ENCODE peak calls at places on chromosome 5, in eight cellular contexts. One of them, this sample, is unnamed.
A peak's percentile ranks its signal among the peaks of the same experiment; 100 is the strongest.

GRCh38 chr5:132812949-132813598 is at the start of gene SOWAHA:
- DNase-seq in astrocyte: no peak
- DNase-seq in stimulated activated CD8-positive, alpha-beta memory T cell treated with anti-CD3 and anti-CD28 coated beads, Interleukin-15, amount 100 ng/mL, for 24 hours: no peak
- DNase-seq in MCF 10A: no peak
- DNase-seq in iPS-NIHi11: peak; percentile 75
- DNase-seq in neural crest cell: no peak
- DNase-seq in renal cortical epithelial cell: no peak
- DNase-seq in CMK: no peak
- DNase-seq in this sample: peak; percentile 41

GRCh38 chr5:97906135-97906534 is 723.1 kb upstream of the RIOK2 start:
- DNase-seq in astrocyte: no peak
- DNase-seq in stimulated activated CD8-positive, alpha-beta memory T cell treated with anti-CD3 and anti-CD28 coated beads, Interleukin-15, amount 100 ng/mL, for 24 hours: no peak
- DNase-seq in MCF 10A: no peak
- DNase-seq in iPS-NIHi11: peak; percentile 11
- DNase-seq in neural crest cell: no peak
- DNase-seq in renal cortical epithelial cell: no peak
- DNase-seq in CMK: no peak
- DNase-seq in this sample: no peak

GRCh38 chr5:179303801-179304200 is 41.5 kb downstream of the ADAMTS2 start:
- DNase-seq in astrocyte: no peak
- DNase-seq in stimulated activated CD8-positive, alpha-beta memory T cell treated with anti-CD3 and anti-CD28 coated beads, Interleukin-15, amount 100 ng/mL, for 24 hours: no peak
- DNase-seq in MCF 10A: no peak
- DNase-seq in iPS-NIHi11: no peak
- DNase-seq in neural crest cell: no peak
- DNase-seq in renal cortical epithelial cell: no peak
- DNase-seq in CMK: no peak
- DNase-seq in this sample: no peak

GRCh38 chr5:179194941-179195381 is 134.8 kb downstream of the ZNF354C start:
- DNase-seq in astrocyte: no peak
- DNase-seq in stimulated activated CD8-positive, alpha-beta memory T cell treated with anti-CD3 and anti-CD28 coated beads, Interleukin-15, amount 100 ng/mL, for 24 hours: no peak
- DNase-seq in MCF 10A: no peak
- DNase-seq in iPS-NIHi11: no peak
- DNase-seq in neural crest cell: no peak
- DNase-seq in renal cortical epithelial cell: no peak
- DNase-seq in CMK: no peak
- DNase-seq in this sample: no peak

GRCh38 chr5:72648511-72648910 is 141.3 kb upstream of the ZNF366 start:
- DNase-seq in astrocyte: no peak
- DNase-seq in stimulated activated CD8-positive, alpha-beta memory T cell treated with anti-CD3 and anti-CD28 coated beads, Interleukin-15, amount 100 ng/mL, for 24 hours: no peak
- DNase-seq in MCF 10A: peak; percentile 50
- DNase-seq in iPS-NIHi11: no peak
- DNase-seq in neural crest cell: no peak
- DNase-seq in renal cortical epithelial cell: no peak
- DNase-seq in CMK: no peak
- DNase-seq in this sample: no peak

GRCh38 chr5:179265529-179266290 is 79.6 kb downstream of the ADAMTS2 start:
- DNase-seq in astrocyte: peak; percentile 97
- DNase-seq in stimulated activated CD8-positive, alpha-beta memory T cell treated with anti-CD3 and anti-CD28 coated beads, Interleukin-15, amount 100 ng/mL, for 24 hours: no peak
- DNase-seq in MCF 10A: peak; percentile 75
- DNase-seq in iPS-NIHi11: peak; percentile 73
- DNase-seq in neural crest cell: no peak
- DNase-seq in renal cortical epithelial cell: peak; percentile 80
- DNase-seq in CMK: no peak
- DNase-seq in this sample: no peak

GRCh38 chr5:1118738-1119137 is 6.9 kb upstream of the SLC12A7 start:
- DNase-seq in astrocyte: no peak
- DNase-seq in stimulated activated CD8-positive, alpha-beta memory T cell treated with anti-CD3 and anti-CD28 coated beads, Interleukin-15, amount 100 ng/mL, for 24 hours: no peak
- DNase-seq in MCF 10A: no peak
- DNase-seq in iPS-NIHi11: peak; percentile 65
- DNase-seq in neural crest cell: no peak
- DNase-seq in renal cortical epithelial cell: no peak
- DNase-seq in CMK: no peak
- DNase-seq in this sample: no peak

GRCh38 chr5:97797994-97798451 is 615.0 kb upstream of the RIOK2 start:
- DNase-seq in astrocyte: peak; percentile 31
- DNase-seq in stimulated activated CD8-positive, alpha-beta memory T cell treated with anti-CD3 and anti-CD28 coated beads, Interleukin-15, amount 100 ng/mL, for 24 hours: no peak
- DNase-seq in MCF 10A: no peak
- DNase-seq in iPS-NIHi11: no peak
- DNase-seq in neural crest cell: no peak
- DNase-seq in renal cortical epithelial cell: peak; percentile 56
- DNase-seq in CMK: no peak
- DNase-seq in this sample: no peak

GRCh38 chr5:306011-306805 is 15.3 kb upstream of the AHRR start:
- DNase-seq in astrocyte: no peak
- DNase-seq in stimulated activated CD8-positive, alpha-beta memory T cell treated with anti-CD3 and anti-CD28 coated beads, Interleukin-15, amount 100 ng/mL, for 24 hours: no peak
- DNase-seq in MCF 10A: no peak
- DNase-seq in iPS-NIHi11: no peak
- DNase-seq in neural crest cell: no peak
- DNase-seq in renal cortical epithelial cell: no peak
- DNase-seq in CMK: no peak
- DNase-seq in this sample: no peak

GRCh38 chr5:93158841-93159240 is 422.2 kb downstream of the NR2F1-AS1 start:
- DNase-seq in astrocyte: peak; percentile 51
- DNase-seq in stimulated activated CD8-positive, alpha-beta memory T cell treated with anti-CD3 and anti-CD28 coated beads, Interleukin-15, amount 100 ng/mL, for 24 hours: no peak
- DNase-seq in MCF 10A: no peak
- DNase-seq in iPS-NIHi11: no peak
- DNase-seq in neural crest cell: no peak
- DNase-seq in renal cortical epithelial cell: no peak
- DNase-seq in CMK: no peak
- DNase-seq in this sample: no peak

GRCh38 chr5:96297290-96297689 is 135.8 kb downstream of the PCSK1 start:
- DNase-seq in astrocyte: peak; percentile 93
- DNase-seq in stimulated activated CD8-positive, alpha-beta memory T cell treated with anti-CD3 and anti-CD28 coated beads, Interleukin-15, amount 100 ng/mL, for 24 hours: no peak
- DNase-seq in MCF 10A: peak; percentile 27
- DNase-seq in iPS-NIHi11: no peak
- DNase-seq in neural crest cell: no peak
- DNase-seq in renal cortical epithelial cell: peak; percentile 35
- DNase-seq in CMK: no peak
- DNase-seq in this sample: no peak

GRCh38 chr5:80078921-80079320 is 43.8 kb downstream of the THBS4 start:
- DNase-seq in astrocyte: no peak
- DNase-seq in stimulated activated CD8-positive, alpha-beta memory T cell treated with anti-CD3 and anti-CD28 coated beads, Interleukin-15, amount 100 ng/mL, for 24 hours: no peak
- DNase-seq in MCF 10A: no peak
- DNase-seq in iPS-NIHi11: no peak
- DNase-seq in neural crest cell: no peak
- DNase-seq in renal cortical epithelial cell: no peak
- DNase-seq in CMK: no peak
- DNase-seq in this sample: no peak

GRCh38 chr5:150320048-150320555 is 17.4 kb upstream of the ARSI start:
- DNase-seq in astrocyte: peak; percentile 89
- DNase-seq in stimulated activated CD8-positive, alpha-beta memory T cell treated with anti-CD3 and anti-CD28 coated beads, Interleukin-15, amount 100 ng/mL, for 24 hours: no peak
- DNase-seq in MCF 10A: peak; percentile 98
- DNase-seq in iPS-NIHi11: peak; percentile 37
- DNase-seq in neural crest cell: no peak
- DNase-seq in renal cortical epithelial cell: peak; percentile 99
- DNase-seq in CMK: no peak
- DNase-seq in this sample: peak; percentile 68

GRCh38 chr5:113663879-113664278 is 150.4 kb downstream of the YTHDC2 start:
- DNase-seq in astrocyte: no peak
- DNase-seq in stimulated activated CD8-positive, alpha-beta memory T cell treated with anti-CD3 and anti-CD28 coated beads, Interleukin-15, amount 100 ng/mL, for 24 hours: no peak
- DNase-seq in MCF 10A: peak; percentile 79
- DNase-seq in iPS-NIHi11: peak; percentile 45
- DNase-seq in neural crest cell: peak; percentile 22
- DNase-seq in renal cortical epithelial cell: peak; percentile 18
- DNase-seq in CMK: no peak
- DNase-seq in this sample: peak; percentile 6

GRCh38 chr5:154365823-154366222 is 80.0 kb upstream of the SAP30L start:
- DNase-seq in astrocyte: peak; percentile 41
- DNase-seq in stimulated activated CD8-positive, alpha-beta memory T cell treated with anti-CD3 and anti-CD28 coated beads, Interleukin-15, amount 100 ng/mL, for 24 hours: no peak
- DNase-seq in MCF 10A: peak; percentile 46
- DNase-seq in iPS-NIHi11: no peak
- DNase-seq in neural crest cell: no peak
- DNase-seq in renal cortical epithelial cell: no peak
- DNase-seq in CMK: no peak
- DNase-seq in this sample: no peak

GRCh38 chr5:134647750-134648424 is 698 bp upstream of the SEC24A start:
- DNase-seq in astrocyte: peak; percentile 58
- DNase-seq in stimulated activated CD8-positive, alpha-beta memory T cell treated with anti-CD3 and anti-CD28 coated beads, Interleukin-15, amount 100 ng/mL, for 24 hours: no peak
- DNase-seq in MCF 10A: peak; percentile 73
- DNase-seq in iPS-NIHi11: no peak
- DNase-seq in neural crest cell: no peak
- DNase-seq in renal cortical epithelial cell: peak; percentile 90
- DNase-seq in CMK: no peak
- DNase-seq in this sample: no peak

GRCh38 chr5:84292788-84293653 is 91.7 kb downstream of the EDIL3 start:
- DNase-seq in astrocyte: no peak
- DNase-seq in stimulated activated CD8-positive, alpha-beta memory T cell treated with anti-CD3 and anti-CD28 coated beads, Interleukin-15, amount 100 ng/mL, for 24 hours: no peak
- DNase-seq in MCF 10A: no peak
- DNase-seq in iPS-NIHi11: no peak
- DNase-seq in neural crest cell: no peak
- DNase-seq in renal cortical epithelial cell: no peak
- DNase-seq in CMK: no peak
- DNase-seq in this sample: no peak

GRCh38 chr5:35442916-35443639 is 174.6 kb upstream of the SPEF2 start:
- DNase-seq in astrocyte: no peak
- DNase-seq in stimulated activated CD8-positive, alpha-beta memory T cell treated with anti-CD3 and anti-CD28 coated beads, Interleukin-15, amount 100 ng/mL, for 24 hours: no peak
- DNase-seq in MCF 10A: no peak
- DNase-seq in iPS-NIHi11: no peak
- DNase-seq in neural crest cell: no peak
- DNase-seq in renal cortical epithelial cell: no peak
- DNase-seq in CMK: no peak
- DNase-seq in this sample: no peak

GRCh38 chr5:1479581-1480188 is 34.4 kb upstream of the SLC6A3 start:
- DNase-seq in astrocyte: no peak
- DNase-seq in stimulated activated CD8-positive, alpha-beta memory T cell treated with anti-CD3 and anti-CD28 coated beads, Interleukin-15, amount 100 ng/mL, for 24 hours: no peak
- DNase-seq in MCF 10A: peak; percentile 41
- DNase-seq in iPS-NIHi11: peak; percentile 88
- DNase-seq in neural crest cell: peak; percentile 34
- DNase-seq in renal cortical epithelial cell: peak; percentile 74
- DNase-seq in CMK: no peak
- DNase-seq in this sample: peak; percentile 31

GRCh38 chr5:16659536-16659935 is 42.7 kb upstream of the RETREG1 start:
- DNase-seq in astrocyte: no peak
- DNase-seq in stimulated activated CD8-positive, alpha-beta memory T cell treated with anti-CD3 and anti-CD28 coated beads, Interleukin-15, amount 100 ng/mL, for 24 hours: no peak
- DNase-seq in MCF 10A: no peak
- DNase-seq in iPS-NIHi11: no peak
- DNase-seq in neural crest cell: no peak
- DNase-seq in renal cortical epithelial cell: no peak
- DNase-seq in CMK: no peak
- DNase-seq in this sample: no peak

GRCh38 chr5:148623741-148624140 is 30.6 kb downstream of the HTR4 start:
- DNase-seq in astrocyte: no peak
- DNase-seq in stimulated activated CD8-positive, alpha-beta memory T cell treated with anti-CD3 and anti-CD28 coated beads, Interleukin-15, amount 100 ng/mL, for 24 hours: no peak
- DNase-seq in MCF 10A: peak; percentile 52
- DNase-seq in iPS-NIHi11: no peak
- DNase-seq in neural crest cell: no peak
- DNase-seq in renal cortical epithelial cell: no peak
- DNase-seq in CMK: no peak
- DNase-seq in this sample: no peak